ENCODE peak calls at places on chromosome 17, in four cellular contexts. One of them, this sample, is unnamed.

GRCh38 chr17:18184143-18185007 is 747 bp downstream of the ALKBH5 start:
- DNase-seq in NCI-H1694: no peak
- DNase-seq in AG10803: peak
- DNase-seq in posterior vena cava: peak
- DNase-seq in this sample: no peak

GRCh38 chr17:55577011-55577586 is 65.8 kb upstream of the SMIM36 start:
- DNase-seq in posterior vena cava: no peak
- DNase-seq in NCI-H1694: no peak
- DNase-seq in AG10803: peak
- DNase-seq in this sample: no peak

GRCh38 chr17:7883781-7884386 is 4.7 kb upstream of the CHD3 start:
- DNase-seq in posterior vena cava: peak
- DNase-seq in NCI-H1694: peak
- DNase-seq in AG10803: peak
- DNase-seq in this sample: no peak

GRCh38 chr17:45788057-45788456 is 3.9 kb downstream of the CRHR1 start:
- DNase-seq in NCI-H1694: no peak
- DNase-seq in posterior vena cava: no peak
- DNase-seq in AG10803: no peak
- DNase-seq in this sample: no peak

GRCh38 chr17:39979865-39980401 is 674 bp upstream of the PSMD3 start:
- DNase-seq in AG10803: no peak
- DNase-seq in NCI-H1694: peak
- DNase-seq in posterior vena cava: peak
- DNase-seq in this sample: no peak

GRCh38 chr17:37527249-37527851 is 37.7 kb downstream of the DUSP14 start:
- DNase-seq in posterior vena cava: no peak
- DNase-seq in AG10803: peak
- DNase-seq in NCI-H1694: peak
- DNase-seq in this sample: no peak

GRCh38 chr17:82238562-82239201 is 9.8 kb downstream of the SLC16A3 start:
- DNase-seq in posterior vena cava: peak
- DNase-seq in AG10803: peak
- DNase-seq in NCI-H1694: no peak
- DNase-seq in this sample: no peak

GRCh38 chr17:75126954-75127353 is 4.6 kb downstream of the NT5C start:
- DNase-seq in AG10803: no peak
- DNase-seq in posterior vena cava: no peak
- DNase-seq in NCI-H1694: no peak
- DNase-seq in this sample: no peak

GRCh38 chr17:66636111-66636510 is 198.8 kb upstream of the CACNG5 start:
- DNase-seq in AG10803: peak
- DNase-seq in posterior vena cava: no peak
- DNase-seq in NCI-H1694: no peak
- DNase-seq in this sample: no peak

GRCh38 chr17:74637265-74637664 is 13.7 kb upstream of the CD300E start:
- DNase-seq in posterior vena cava: no peak
- DNase-seq in AG10803: no peak
- DNase-seq in NCI-H1694: no peak
- DNase-seq in this sample: peak

GRCh38 chr17:28471531-28472342 is 1.7 kb upstream of the SLC13A2 start:
- DNase-seq in posterior vena cava: no peak
- DNase-seq in AG10803: no peak
- DNase-seq in NCI-H1694: no peak
- DNase-seq in this sample: peak

GRCh38 chr17:1649844-1650409 is at the start of gene RILP:
- DNase-seq in NCI-H1694: no peak
- DNase-seq in posterior vena cava: peak
- DNase-seq in AG10803: peak
- DNase-seq in this sample: no peak

GRCh38 chr17:17098426-17099035 is 56.3 kb downstream of the MPRIP start:
- DNase-seq in NCI-H1694: no peak
- DNase-seq in posterior vena cava: no peak
- DNase-seq in AG10803: peak
- DNase-seq in this sample: no peak

GRCh38 chr17:50063516-50064252 is 7.8 kb downstream of the ITGA3 start:
- DNase-seq in AG10803: peak
- DNase-seq in posterior vena cava: no peak
- DNase-seq in NCI-H1694: no peak
- DNase-seq in this sample: no peak

GRCh38 chr17:48981927-48982539 is 13.6 kb upstream of the GIP start:
- DNase-seq in AG10803: no peak
- DNase-seq in NCI-H1694: no peak
- DNase-seq in posterior vena cava: no peak
- DNase-seq in this sample: peak

GRCh38 chr17:36525113-36525512 is 9.6 kb downstream of the MYO19 start:
- DNase-seq in posterior vena cava: peak
- DNase-seq in AG10803: no peak
- DNase-seq in NCI-H1694: no peak
- DNase-seq in this sample: no peak

GRCh38 chr17:8254881-8255280 is 5.8 kb downstream of the PFAS start:
- DNase-seq in posterior vena cava: no peak
- DNase-seq in NCI-H1694: no peak
- DNase-seq in AG10803: no peak
- DNase-seq in this sample: no peak

GRCh38 chr17:35900693-35901487 is 20.7 kb upstream of the CCL5 start:
- DNase-seq in AG10803: no peak
- DNase-seq in posterior vena cava: no peak
- DNase-seq in NCI-H1694: no peak
- DNase-seq in this sample: no peak

GRCh38 chr17:78168906-78169793 is 769 bp downstream of the SYNGR2 start:
- DNase-seq in posterior vena cava: no peak
- DNase-seq in AG10803: peak
- DNase-seq in NCI-H1694: peak
- DNase-seq in this sample: no peak

GRCh38 chr17:50171371-50172071 is 5.7 kb downstream of the SGCA start:
- DNase-seq in posterior vena cava: no peak
- DNase-seq in NCI-H1694: no peak
- DNase-seq in AG10803: no peak
- DNase-seq in this sample: no peak

GRCh38 chr17:82551779-82552457 is 32.4 kb downstream of the FOXK2 start:
- DNase-seq in NCI-H1694: peak
- DNase-seq in AG10803: peak
- DNase-seq in posterior vena cava: peak
- DNase-seq in this sample: peak